ENCODE peak calls at places on chromosome 16, in five cellular contexts. R, C, T, I and W are unnamed samples.

GRCh38 chr16:31181102-31181830 is 1.3 kb downstream of the FUS start:
- DNase-seq in I (peak), C (peak), T (peak), R (no peak), W (no peak)

GRCh38 chr16:75043175-75043937 is 44.5 kb downstream of the ZNRF1 start:
- DNase-seq in T (peak), C (no peak), I (no peak), R (no peak), W (no peak)

GRCh38 chr16:28001184-28001583 is 62.3 kb downstream of the GSG1L start:
- DNase-seq in R (no peak), T (no peak), C (no peak), I (no peak), W (no peak)

GRCh38 chr16:8960788-8961109 is 3.0 kb downstream of the USP7 start:
- DNase-seq in T (no peak), C (no peak), I (no peak), R (no peak), W (no peak)

GRCh38 chr16:21185659-21186325 is 25.6 kb downstream of the ZP2 start:
- DNase-seq in I (no peak), T (no peak), R (no peak), C (no peak), W (no peak)

GRCh38 chr16:89484923-89485679 is 5.3 kb downstream of the ANKRD11 start:
- DNase-seq in R (peak), T (no peak), C (no peak), I (peak), W (no peak)

GRCh38 chr16:87576191-87576590 is 26.1 kb upstream of the JPH3 start:
- DNase-seq in I (no peak), C (no peak), R (no peak), T (no peak), W (no peak)

GRCh38 chr16:67677712-67678111 is 11.1 kb downstream of the C16orf86 start:
- DNase-seq in I (no peak), C (no peak), R (no peak), T (no peak), W (no peak)

GRCh38 chr16:35182043-35182677 is 1722.7 kb downstream of the TP53TG3F start:
- DNase-seq in I (no peak), C (no peak), R (no peak), T (no peak), W (no peak)

GRCh38 chr16:68806422-68806821 is 36.9 kb upstream of the TANGO6 start:
- DNase-seq in C (no peak), T (no peak), I (no peak), R (no peak), W (no peak)

GRCh38 chr16:13165024-13165423 is 263.6 kb downstream of the SHISA9 start:
- DNase-seq in I (no peak), C (no peak), R (no peak), T (no peak), W (no peak)

GRCh38 chr16:85571563-85571812 is 41.6 kb upstream of the GSE1 start:
- DNase-seq in I (no peak), T (no peak), C (no peak), R (no peak), W (no peak)

GRCh38 chr16:11072420-11073153 is 128.2 kb downstream of the CLEC16A start:
- DNase-seq in C (no peak), T (peak), I (no peak), R (no peak), W (no peak)

GRCh38 chr16:79370736-79371135 is 229.8 kb downstream of the MAF start:
- DNase-seq in R (no peak), C (no peak), T (no peak), I (no peak), W (no peak)

GRCh38 chr16:21663889-21664647 is at the start of gene OTOA:
- DNase-seq in C (no peak), T (peak), R (no peak), I (peak), W (no peak)

GRCh38 chr16:5882087-5882661 is 784.6 kb upstream of the EEF2KMT start:
- DNase-seq in R (no peak), I (no peak), C (no peak), T (no peak), W (no peak)

GRCh38 chr16:20441221-20441620 is 10.1 kb upstream of the ACSM2A start:
- DNase-seq in T (no peak), I (no peak), R (no peak), C (no peak), W (no peak)

GRCh38 chr16:22670551-22670970 is 143.4 kb upstream of the HS3ST2 start:
- DNase-seq in R (peak), C (no peak), I (peak), T (no peak), W (peak)

GRCh38 chr16:4307215-4308037 is 8.4 kb upstream of the GLIS2 start:
- DNase-seq in C (peak), T (peak), R (peak), I (peak), W (peak)